ENCODE peak calls at places on chromosomes 11 and 22, in nine cellular contexts. E, L, S, B, G, Q, W, K and N are unnamed samples.
A peak's percentile ranks its signal among the peaks of the same experiment; 100 is the strongest.

GRCh38 chr22:38849816-38850215 is 6.0 kb upstream of the NPTXR start:
- DNase-seq in E (no peak), K (no peak), L (no peak), W (no peak), S (no peak), B (no peak), Q (no peak), G (no peak), N (peak; percentile 20)

GRCh38 chr11:68660066-68660810 is 24.1 kb upstream of the GAL start:
- DNase-seq in G (no peak), E (no peak), B (no peak), K (no peak), S (no peak), Q (no peak), L (no peak), W (no peak), N (no peak)

GRCh38 chr22:39142088-39142667 is 10.3 kb downstream of the CBX7 start:
- DNase-seq in W (no peak), E (no peak), L (no peak), K (no peak), Q (no peak), G (no peak), B (no peak), S (no peak), N (no peak)

GRCh38 chr22:46467006-46467405 is 70.4 kb downstream of the CELSR1 start:
- DNase-seq in S (no peak), B (no peak), L (no peak), W (no peak), E (no peak), K (no peak), G (no peak), Q (no peak), N (no peak)

GRCh38 chr22:38437416-38437815 is 17.6 kb downstream of the KCNJ4 start:
- DNase-seq in G (no peak), S (no peak), Q (no peak), W (no peak), K (no peak), E (no peak), L (no peak), B (no peak), N (no peak)

GRCh38 chr11:44577231-44577834 is 11.9 kb downstream of the CD82 start:
- DNase-seq in W (no peak), L (no peak), Q (no peak), K (no peak), G (no peak), E (no peak), B (no peak), S (no peak), N (no peak)

GRCh38 chr11:69075421-69076128 is 26.8 kb downstream of the TPCN2 start:
- DNase-seq in K (no peak), B (no peak), S (no peak), E (no peak), G (peak; percentile 90), Q (peak; percentile 84), W (peak; percentile 85), L (no peak), N (no peak)

GRCh38 chr22:24807284-24807950 is 1.4 kb downstream of the SGSM1 start:
- DNase-seq in B (no peak), W (peak; percentile 75), E (no peak), L (peak; percentile 19), Q (peak; percentile 49), S (no peak), G (peak; percentile 23), K (no peak), N (no peak)

GRCh38 chr22:49828599-49828965 is 909 bp upstream of the BRD1 start:
- DNase-seq in E (no peak), W (no peak), B (no peak), L (no peak), G (no peak), K (no peak), S (no peak), Q (no peak), N (no peak)

GRCh38 chr11:77195071-77195705 is 67.1 kb downstream of the MYO7A start:
- DNase-seq in B (peak; percentile 2), E (peak; percentile 49), L (no peak), Q (no peak), W (peak; percentile 1), K (no peak), G (no peak), S (no peak), N (peak; percentile 60)

GRCh38 chr11:64226507-64227051 is 505 bp downstream of the NUDT22 start:
- DNase-seq in K (no peak), G (no peak), B (peak; percentile 49), S (no peak), W (peak; percentile 54), Q (peak; percentile 48), E (peak; percentile 71), L (no peak), N (peak; percentile 74)

GRCh38 chr22:30884211-30885000 is 84.2 kb downstream of the MORC2 start:
- DNase-seq in W (no peak), B (no peak), S (no peak), K (no peak), L (no peak), G (no peak), E (peak; percentile 51), Q (no peak), N (no peak)

GRCh38 chr22:35756722-35757121 is 39.0 kb downstream of the APOL5 start:
- DNase-seq in B (no peak), S (no peak), K (no peak), W (no peak), E (no peak), G (no peak), L (no peak), Q (no peak), N (no peak)

GRCh38 chr22:25484498-25484897 is 80.0 kb upstream of the GRK3 start:
- DNase-seq in W (no peak), K (no peak), E (no peak), Q (no peak), G (no peak), S (no peak), L (no peak), B (no peak), N (no peak)

GRCh38 chr11:113967361-113967760 is 7.5 kb upstream of the HTR3A start:
- DNase-seq in S (no peak), Q (no peak), E (no peak), B (no peak), W (no peak), G (no peak), L (no peak), K (no peak), N (no peak)

GRCh38 chr11:10305964-10306918 is 1.4 kb downstream of the ADM start:
- DNase-seq in K (peak; percentile 31), L (peak; percentile 60), S (no peak), E (peak; percentile 64), W (no peak), G (no peak), B (peak; percentile 32), Q (no peak), N (no peak)

GRCh38 chr11:124801636-124802312 is 1.6 kb upstream of the MSANTD2 start:
- DNase-seq in W (no peak), L (no peak), E (no peak), B (no peak), G (no peak), K (no peak), S (no peak), Q (no peak), N (no peak)

GRCh38 chr22:19705181-19705934 is 8.9 kb upstream of the SEPTIN5 start:
- DNase-seq in B (no peak), S (no peak), Q (peak; percentile 8), E (no peak), G (no peak), W (peak; percentile 8), L (no peak), K (no peak), N (no peak)

DNA sequence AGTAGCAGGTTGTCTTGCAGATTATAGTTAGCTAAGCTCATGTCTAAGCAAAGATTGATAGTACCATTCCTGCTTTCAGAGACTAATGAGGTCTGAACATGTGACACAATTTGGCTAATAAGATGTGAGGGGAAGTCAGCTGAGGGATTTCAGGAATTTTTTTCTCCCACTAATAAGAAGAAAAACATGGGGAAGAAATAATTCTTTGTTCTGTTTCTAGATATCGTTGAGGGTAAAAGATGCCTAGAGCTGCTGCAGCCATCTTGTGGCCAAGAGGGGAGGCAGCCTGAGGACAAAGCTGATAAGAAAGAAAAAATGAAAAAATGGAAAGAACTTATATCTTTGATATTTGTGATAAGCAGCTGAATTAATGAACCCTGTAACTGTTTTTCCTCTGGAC is 1334.4 kb downstream of the LRRC4C start:
- DNase-seq in B (no peak), G (no peak), E (no peak), Q (peak; percentile 23), K (no peak), S (no peak), L (no peak), W (no peak), N (no peak)
- TF ChIP-seq CTCF in B (peak; percentile 29), G (no peak), E (peak; percentile 20), Q (no peak), K (no peak), S (peak; percentile 62), L (no peak), W (no peak), N (no peak)

GRCh38 chr22:16603448-16603768 is 10.8 kb upstream of the CCT8L2 start:
- DNase-seq in B (no peak), L (no peak), K (no peak), W (no peak), E (no peak), Q (no peak), G (no peak), S (no peak), N (no peak)

DNA sequence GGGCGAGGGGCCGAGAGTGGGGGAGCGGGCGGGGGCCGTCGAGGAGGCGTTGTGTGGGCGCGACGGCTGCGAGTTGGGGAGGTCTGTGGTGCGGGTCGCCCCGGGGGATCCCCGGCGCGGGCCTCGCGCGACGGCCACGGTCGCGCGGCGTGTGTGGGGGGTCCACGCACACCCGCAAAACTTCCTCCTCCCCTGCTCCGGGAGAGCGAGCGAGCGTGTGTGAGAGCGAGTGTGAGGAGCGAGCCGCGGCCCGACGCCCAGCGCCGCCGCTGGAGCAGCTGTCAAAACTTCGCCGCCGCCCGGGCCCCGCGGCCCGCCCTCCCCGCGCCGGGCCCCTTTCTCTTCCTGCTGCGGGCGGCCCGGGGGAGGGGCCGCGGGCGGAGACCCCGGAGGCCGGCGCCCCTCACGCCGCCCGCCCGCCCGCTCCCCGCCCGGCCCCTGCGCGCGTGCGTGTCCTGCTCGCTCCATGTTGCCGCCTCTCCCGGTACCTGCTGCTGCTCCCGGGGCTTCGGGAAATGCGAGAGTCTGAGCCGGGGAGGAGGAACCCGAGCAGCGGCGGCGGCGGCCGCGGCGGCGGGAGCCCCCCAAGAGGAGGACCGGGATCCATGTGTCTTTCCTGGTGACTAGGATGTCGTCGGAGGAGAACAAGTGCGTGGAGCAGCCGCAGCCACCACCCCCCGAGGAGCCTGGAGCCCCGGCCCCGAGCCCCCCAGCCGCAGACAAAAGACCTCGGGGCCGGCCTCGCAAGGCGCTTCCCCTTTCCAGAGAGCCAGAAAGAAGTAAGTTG is 9.0 kb upstream of the CCT8L2 start:
- DNase-seq in W (no peak), E (no peak), L (peak; percentile 0), Q (peak; percentile 23), S (no peak), G (no peak), K (no peak), B (no peak), N (no peak)
- H3K4me3 ChIP-seq in W (peak overlapping the region; percentile 41), E (no peak overlapping the region), L (no peak overlapping the region), Q (peak overlapping the region; percentile 50), S (no peak overlapping the region), G (peak overlapping the region; percentile 60), K (peak overlapping the region; percentile 13), B (no peak overlapping the region), N (no peak overlapping the region)

GRCh38 chr11:65380460-65381126 is 1.9 kb downstream of the SLC25A45 start:
- DNase-seq in L (no peak), S (no peak), G (no peak), B (no peak), E (no peak), Q (no peak), W (no peak), K (no peak), N (no peak)
- H3K4me1 ChIP-seq in L (peaks cover 37% of the 10 kb centered on the region), S (peaks cover 33% of the 10 kb centered on the region), G (peaks cover 49% of the 10 kb centered on the region), B (peaks cover 7% of the 10 kb centered on the region), E (peaks cover 33% of the 10 kb centered on the region), Q (peaks cover 19% of the 10 kb centered on the region), W (peaks cover 45% of the 10 kb centered on the region), K (peaks cover 76% of the 10 kb centered on the region), N (peaks cover 41% of the 10 kb centered on the region)

GRCh38 chr11:1869427-1870325 is 16.8 kb downstream of the LSP1 start:
- DNase-seq in S (no peak), G (no peak), L (no peak), Q (peak; percentile 44), E (peak; percentile 50), B (no peak), K (peak; percentile 79), W (no peak), N (no peak)
- TF ChIP-seq CTCF in S (peak; percentile 79), G (no peak), L (peak; percentile 24), Q (peak; percentile 9), E (peak; percentile 22), B (no peak), K (peak; percentile 51), W (no peak), N (no peak)